ENCODE peak calls at places on chromosomes 16 and 17, in five cellular contexts. Z, Y, R, V and G are unnamed samples.

GRCh38 chr16:69182730-69183416 is 4.1 kb upstream of the SNTB2 start:
- DNase-seq in Z (no peak), Y (no peak), R (peak; percentile 44), V (no peak), G (peak; percentile 52)

GRCh38 chr16:14388243-14388642 is 241.8 kb downstream of the PARN start:
- DNase-seq in Z (no peak), Y (no peak), R (no peak), V (no peak), G (no peak)

GRCh38 chr17:73291260-73291801 is 20.5 kb downstream of the CDC42EP4 start:
- DNase-seq in Z (peak; percentile 71), Y (peak; percentile 86), R (peak; percentile 89), V (peak; percentile 73), G (peak; percentile 58)

GRCh38 chr16:569445-570254 is at the start of gene PIGQ:
- DNase-seq in Z (peak; percentile 73), Y (peak; percentile 35), R (peak; percentile 55), V (peak; percentile 64), G (no peak)

GRCh38 chr16:24540575-24541240 is 1.3 kb downstream of the RBBP6 start:
- DNase-seq in Z (no peak), Y (peak; percentile 19), R (peak; percentile 37), V (no peak), G (no peak)

GRCh38 chr16:12536412-12536746 is 267.3 kb downstream of the CPPED1 start:
- DNase-seq in Z (no peak), Y (no peak), R (no peak), V (no peak), G (no peak)

GRCh38 chr16:85553436-85554113 is 59.5 kb upstream of the GSE1 start:
- DNase-seq in Z (peak; percentile 79), Y (peak; percentile 34), R (peak; percentile 41), V (peak; percentile 79), G (no peak)

GRCh38 chr16:23104032-23104955 is 45.0 kb downstream of the USP31 start:
- DNase-seq in Z (no peak), Y (no peak), R (peak; percentile 49), V (no peak), G (no peak)

GRCh38 chr16:47475786-47476185 is 14.7 kb downstream of the PHKB start:
- DNase-seq in Z (no peak), Y (peak; percentile 49), R (peak; percentile 26), V (no peak), G (no peak)

GRCh38 chr17:41692722-41693521 is 4.2 kb downstream of the EIF1 start:
- DNase-seq in Z (no peak), Y (peak; percentile 33), R (peak; percentile 49), V (no peak), G (peak; percentile 47)

GRCh38 chr17:76738468-76738850 is 540 bp downstream of the MFSD11 start:
- DNase-seq in Z (no peak), Y (no peak), R (no peak), V (no peak), G (no peak)

GRCh38 chr17:7238418-7239090 is 703 bp downstream of the PHF23 start:
- DNase-seq in Z (peak; percentile 62), Y (no peak), R (no peak), V (no peak), G (no peak)

GRCh38 chr16:2196162-2196980 is at the start of gene CASKIN1:
- DNase-seq in Z (no peak), Y (no peak), R (no peak), V (no peak), G (no peak)

GRCh38 chr16:66924527-66925321 is 611 bp downstream of the RRAD start:
- DNase-seq in Z (peak; percentile 69), Y (no peak), R (no peak), V (peak; percentile 49), G (no peak)

GRCh38 chr17:40727447-40728231 is 24.1 kb upstream of the KRT24 start:
- DNase-seq in Z (no peak), Y (peak; percentile 4), R (peak; percentile 20), V (no peak), G (no peak)

GRCh38 chr17:46908352-46908751 is 14.6 kb upstream of the GOSR2 start:
- DNase-seq in Z (no peak), Y (no peak), R (no peak), V (no peak), G (no peak)

GRCh38 chr16:85924675-85925074 is 25.7 kb downstream of the IRF8 start:
- DNase-seq in Z (no peak), Y (no peak), R (peak; percentile 70), V (no peak), G (peak; percentile 22)

GRCh38 chr16:2473425-2473926 is 1.5 kb upstream of the TBC1D24 start:
- DNase-seq in Z (no peak), Y (no peak), R (no peak), V (no peak), G (no peak)

GRCh38 chr16:30949655-30950515 is 1.0 kb downstream of the ORAI3 start:
- DNase-seq in Z (peak; percentile 90), Y (peak; percentile 80), R (peak; percentile 98), V (peak; percentile 67), G (peak; percentile 96)

GRCh38 chr16:56610017-56610608 is 1.7 kb downstream of the MT2A start:
- DNase-seq in Z (peak; percentile 79), Y (peak; percentile 97), R (peak; percentile 96), V (peak; percentile 47), G (peak; percentile 94)

GRCh38 chr16:75948441-75948840 is 222.2 kb upstream of the CPHXL start:
- DNase-seq in Z (no peak), Y (no peak), R (no peak), V (no peak), G (no peak)

GRCh38 chr16:75943705-75944514 is 217.6 kb upstream of the CPHXL start:
- DNase-seq in Z (no peak), Y (no peak), R (no peak), V (no peak), G (no peak)

GRCh38 chr16:75948886-75949285 is 222.6 kb upstream of the CPHXL start:
- DNase-seq in Z (no peak), Y (no peak), R (no peak), V (no peak), G (no peak)

GRCh38 chr16:75946058-75946457 is 219.8 kb upstream of the CPHXL start:
- DNase-seq in Z (no peak), Y (no peak), R (no peak), V (no peak), G (no peak)

DNA sequence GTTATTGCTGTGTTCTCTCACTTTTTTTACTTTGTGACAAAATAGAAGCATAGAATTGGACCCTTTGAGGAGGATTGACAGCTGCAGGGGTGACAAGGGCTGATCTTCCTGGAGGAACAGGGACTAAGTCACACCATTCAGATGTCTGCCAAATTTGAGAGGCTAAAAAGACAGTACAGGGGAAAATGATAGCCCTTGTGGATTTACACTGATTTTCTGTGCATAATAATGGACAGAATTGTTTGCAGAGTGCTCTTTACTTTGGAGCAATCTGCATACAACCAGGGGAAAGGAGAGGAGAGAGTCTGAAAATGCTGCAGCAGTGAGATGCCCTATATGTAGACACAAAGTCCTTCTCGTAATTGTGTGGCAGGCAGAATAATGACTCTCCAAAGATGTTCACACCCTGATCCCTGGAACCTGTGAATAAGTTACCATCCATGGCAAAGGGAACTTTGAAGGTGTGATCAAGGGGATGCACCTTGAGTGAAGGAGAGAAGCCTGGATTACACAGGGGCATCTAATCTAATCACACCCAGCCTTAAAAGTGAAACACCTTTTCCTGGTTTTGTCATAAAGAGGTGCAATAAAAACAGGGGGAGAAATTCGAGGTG is 221.4 kb upstream of the CPHXL start:
- DNase-seq in Z (no peak), Y (no peak), R (no peak), V (no peak), G (no peak)
- H3K27ac ChIP-seq in Z (no peak overlapping the region), Y (no peak overlapping the region), R (no peak overlapping the region), V (no peak overlapping the region), G (no peak overlapping the region)

DNA sequence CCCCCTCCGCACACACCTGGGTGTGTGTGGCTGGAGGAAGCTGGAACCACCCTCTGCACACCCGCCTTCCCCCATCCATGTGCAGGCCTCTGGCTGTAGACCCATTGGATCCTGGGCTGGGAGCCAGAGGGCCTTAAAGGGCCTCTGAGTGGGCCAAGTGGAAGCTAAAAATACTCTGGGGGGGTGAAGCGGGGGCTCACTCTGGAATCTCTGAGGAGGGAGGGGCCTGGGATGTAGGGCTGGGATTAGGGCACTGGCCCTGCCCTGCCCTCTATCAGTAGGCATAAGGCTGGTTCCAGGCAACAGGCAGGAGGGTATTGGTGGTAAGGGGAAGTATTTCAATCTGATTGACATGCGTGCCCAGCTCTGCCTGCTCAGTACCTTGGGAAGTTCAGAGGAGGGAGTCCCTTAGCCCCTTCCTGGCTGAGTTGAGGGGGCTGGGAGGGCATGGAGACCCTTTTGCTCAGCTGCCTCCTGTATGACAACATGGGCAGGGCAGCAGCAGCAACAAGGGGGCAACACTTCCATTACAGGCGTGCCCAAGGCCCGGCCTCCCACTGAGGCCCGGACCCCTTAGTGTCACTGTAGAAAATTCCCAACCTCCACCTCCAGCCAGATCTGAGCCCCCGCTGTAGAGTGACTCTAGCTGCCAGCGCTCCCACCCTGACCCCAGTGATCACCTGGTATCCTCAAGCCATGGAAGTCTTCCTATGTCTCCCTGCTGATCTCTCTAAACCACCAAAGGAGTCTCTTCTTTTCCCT is 5.2 kb downstream of the ITGA3 start:
- DNase-seq in Z (no peak), Y (peak; percentile 75), R (peak; percentile 63), V (peak; percentile 76), G (peak; percentile 67)
- H3K4me1 ChIP-seq in Z (peaks cover 17% of the 10 kb centered on the region), Y (peaks cover 70% of the 10 kb centered on the region), R (peaks cover 76% of the 10 kb centered on the region), V (peaks cover 85% of the 10 kb centered on the region), G (peaks cover 33% of the 10 kb centered on the region)

GRCh38 chr16:10752843-10753523 is 9.3 kb downstream of the NUBP1 start:
- DNase-seq in Z (peak; percentile 85), Y (no peak), R (no peak), V (peak; percentile 31), G (no peak)

GRCh38 chr16:10750793-10751192 is 7.2 kb downstream of the NUBP1 start:
- DNase-seq in Z (no peak), Y (no peak), R (no peak), V (no peak), G (no peak)

GRCh38 chr16:10749680-10750035 is 6.0 kb downstream of the NUBP1 start:
- DNase-seq in Z (no peak), Y (peak; percentile 55), R (peak; percentile 57), V (no peak), G (no peak)

GRCh38 chr16:10753670-10754069 is 10.0 kb downstream of the NUBP1 start:
- DNase-seq in Z (no peak), Y (no peak), R (no peak), V (no peak), G (no peak)

DNA sequence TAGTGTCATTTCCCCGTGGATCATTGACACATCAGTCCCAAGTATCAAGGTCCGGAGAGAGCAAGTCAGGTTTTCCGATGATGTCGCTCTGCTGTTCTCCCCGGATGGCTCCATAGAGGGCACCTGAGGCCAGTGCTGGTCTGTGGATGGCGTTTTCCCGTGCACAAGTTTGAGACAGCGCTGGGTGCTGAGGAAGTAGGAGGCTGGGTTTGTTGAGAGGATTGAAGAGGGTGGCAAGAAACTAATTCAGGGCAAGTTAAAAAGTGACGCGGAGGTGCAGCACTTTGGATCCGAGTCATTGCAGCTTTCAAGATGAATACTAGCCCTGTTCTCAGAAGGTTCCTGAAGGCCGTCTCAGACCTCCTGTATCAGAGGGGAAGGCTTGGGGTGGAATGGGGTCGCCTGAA is 7.7 kb downstream of the NUBP1 start:
- DNase-seq in Z (peak; percentile 62), Y (no peak), R (no peak), V (no peak), G (no peak)
- TF ChIP-seq CTCF in Z (no peak), Y (no peak), R (no peak), V (no peak), G (no peak)

DNA sequence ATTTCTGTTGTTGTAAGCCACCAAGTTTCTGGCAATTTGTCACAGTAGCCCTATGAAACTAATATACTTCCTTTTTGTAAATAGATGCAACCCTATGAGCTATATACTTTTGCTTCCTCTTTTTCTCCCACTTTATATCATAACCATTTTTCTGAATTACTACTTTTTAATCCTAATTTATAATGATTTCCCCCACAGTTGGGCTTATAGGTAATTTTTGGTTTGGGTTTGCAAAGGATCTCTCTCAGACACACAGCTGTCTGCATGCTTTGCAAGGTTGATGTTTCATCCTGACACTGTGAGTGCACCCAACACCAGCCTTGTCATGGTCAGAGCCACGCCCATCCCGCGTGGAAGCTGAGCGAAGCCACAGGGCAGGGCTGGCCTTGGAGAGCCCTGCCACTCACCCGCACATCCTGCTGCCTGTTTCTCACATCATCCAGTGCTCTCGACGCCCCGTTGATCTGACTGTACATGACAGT is 5.7 kb downstream of the TRIM25 start:
- DNase-seq in Z (peak; percentile 91), Y (no peak), R (no peak), V (peak; percentile 58), G (peak; percentile 37)
- H3K27ac ChIP-seq in Z (no peak overlapping the region), Y (no peak overlapping the region), R (no peak overlapping the region), V (peak overlapping the region; percentile 49), G (peak overlapping the region; percentile 0)